ENCODE peak calls at places on chromosomes 16 and 17, in five cellular contexts. Z is stomach, N is GM20000, O is left ventricle myocardium inferior, R is HS-5. S is an unnamed sample.

GRCh38 chr17:15649861-15650391 is 30.4 kb upstream of the FBXW10B start:
- DNase-seq in Z (peak; percentile 78), R (no peak), O (no peak), N (no peak), S (no peak)

GRCh38 chr17:59439711-59440110 is 108.3 kb downstream of the YPEL2 start:
- DNase-seq in Z (no peak), R (no peak), N (no peak), O (no peak), S (no peak)

GRCh38 chr17:82675476-82676245 is 22.8 kb downstream of the RAB40B start:
- DNase-seq in Z (no peak), R (no peak), O (no peak), N (no peak), S (no peak)

GRCh38 chr17:3037259-3037658 is 26.1 kb downstream of the OR1D5 start:
- DNase-seq in N (no peak), R (no peak), O (no peak), Z (no peak), S (no peak)

GRCh38 chr17:43822566-43823190 is 10.3 kb downstream of the MPP3 start:
- DNase-seq in Z (no peak), O (no peak), R (no peak), N (no peak), S (no peak)

GRCh38 chr16:56625140-56625942 is at the start of gene MT1E:
- DNase-seq in N (no peak), O (peak; percentile 88), Z (peak; percentile 93), R (no peak), S (peak; percentile 67)

GRCh38 chr16:71609066-71609465 is 16.9 kb upstream of the MARVELD3 start:
- DNase-seq in R (no peak), O (no peak), N (no peak), Z (no peak), S (no peak)

GRCh38 chr16:324451-325334 is 27.8 kb downstream of the AXIN1 start:
- DNase-seq in Z (no peak), N (peak; percentile 79), O (peak; percentile 33), R (no peak), S (peak; percentile 67)

GRCh38 chr16:66874079-66874775 is 6.1 kb upstream of the PDP2 start:
- DNase-seq in N (no peak), O (no peak), Z (no peak), R (no peak), S (no peak)

GRCh38 chr16:53743149-53743566 is 39.2 kb downstream of the FTO start:
- DNase-seq in R (no peak), N (no peak), O (no peak), Z (no peak), S (no peak)

GRCh38 chr16:83473109-83473508 is 334.7 kb upstream of the HSBP1 start:
- DNase-seq in R (no peak), N (no peak), Z (no peak), O (no peak), S (no peak)

GRCh38 chr17:58192612-58193011 is at the start of gene EPX:
- DNase-seq in Z (no peak), N (no peak), R (no peak), O (no peak), S (no peak)

GRCh38 chr16:47905771-47906170 is 250.0 kb downstream of the ABCC12 start:
- DNase-seq in Z (no peak), N (no peak), R (peak; percentile 28), O (no peak), S (no peak)

GRCh38 chr16:728131-728889 is 1.4 kb downstream of the HAGHL start:
- DNase-seq in N (peak; percentile 93), Z (peak; percentile 69), O (peak; percentile 65), R (no peak), S (peak; percentile 84)

GRCh38 chr17:61970030-61970429 is 42.2 kb upstream of the INTS2 start:
- DNase-seq in O (no peak), N (no peak), Z (no peak), R (no peak), S (no peak)

GRCh38 chr17:34614698-34615097 is 35.3 kb downstream of the TMEM132E start:
- DNase-seq in N (no peak), R (no peak), Z (no peak), O (no peak), S (no peak)

GRCh38 chr17:50950002-50950877 is 84.1 kb upstream of the TOB1 start:
- DNase-seq in N (peak; percentile 80), O (peak; percentile 77), Z (peak; percentile 81), R (peak; percentile 93), S (peak; percentile 86)

GRCh38 chr17:3647769-3648540 is 11.4 kb downstream of the CTNS start:
- DNase-seq in R (no peak), O (peak; percentile 52), Z (peak; percentile 72), N (no peak), S (peak; percentile 76)

GRCh38 chr17:17943281-17943984 is 28.8 kb downstream of the TOM1L2 start:
- DNase-seq in Z (no peak), O (no peak), N (no peak), R (no peak), S (no peak)

GRCh38 chr17:43556292-43556691 is 10.2 kb upstream of the ETV4 start:
- DNase-seq in O (no peak), N (no peak), Z (peak; percentile 52), R (no peak), S (peak; percentile 53)

GRCh38 chr17:39769974-39770587 is 32.3 kb downstream of the GRB7 start:
- DNase-seq in O (no peak), Z (no peak), R (peak; percentile 68), N (peak; percentile 32), S (no peak)

S was measured in iPS-NIHi11.